ENCODE peak calls at places on chromosomes 2 and 18, in six cellular contexts. S, P, D, F, X and H are unnamed samples. For H3K4me1, the result is how much of the 10 kb centered on the place peaks cover.

GRCh38 chr2:29423267-29423666 is 308.1 kb downstream of the CLIP4 start:
- DNase-seq in S (no peak), P (no peak), D (no peak), F (no peak), X (no peak), H (peak)

GRCh38 chr18:44149706-44150105 is 531.0 kb upstream of the SETBP1 start:
- DNase-seq in S (no peak), P (no peak), D (no peak), F (peak), X (peak), H (no peak)

GRCh38 chr18:79336556-79337142 is 59.1 kb upstream of the NFATC1 start:
- DNase-seq in S (no peak), P (no peak), D (no peak), F (no peak), X (no peak), H (no peak)

GRCh38 chr2:111662039-111662740 is 221.8 kb downstream of the ANAPC1 start:
- DNase-seq in S (no peak), P (no peak), D (no peak), F (peak), X (peak), H (no peak)

GRCh38 chr18:55415258-55415871 is 172.6 kb downstream of the TCF4 start:
- DNase-seq in S (peak), P (peak), D (peak), F (peak), X (peak), H (peak)

GRCh38 chr2:9715238-9715637 is 84.4 kb upstream of the YWHAQ start:
- DNase-seq in S (no peak), P (no peak), D (no peak), F (no peak), X (no peak), H (no peak)

GRCh38 chr2:43685350-43685749 is 9.1 kb upstream of the C1GALT1C1L start:
- DNase-seq in S (no peak), P (no peak), D (no peak), F (no peak), X (peak), H (no peak)

GRCh38 chr18:7778181-7778580 is 211.1 kb downstream of the PTPRM start:
- DNase-seq in S (no peak), P (no peak), D (no peak), F (peak), X (no peak), H (no peak)

GRCh38 chr18:49920731-49921130 is 107.4 kb upstream of the ACAA2 start:
- DNase-seq in S (no peak), P (peak), D (no peak), F (no peak), X (no peak), H (peak)

GRCh38 chr18:55096261-55097026 is 137.2 kb upstream of the CCDC68 start:
- DNase-seq in S (peak), P (peak), D (peak), F (peak), X (peak), H (peak)

GRCh38 chr2:72003796-72004195 is 143.9 kb downstream of the CYP26B1 start:
- DNase-seq in S (no peak), P (no peak), D (no peak), F (no peak), X (no peak), H (no peak)

GRCh38 chr2:74880054-74880728 is 46.3 kb downstream of the HK2 start:
- DNase-seq in S (no peak), P (no peak), D (no peak), F (no peak), X (no peak), H (no peak)

GRCh38 chr2:96409543-96410184 is 74.1 kb downstream of the NCAPH start:
- DNase-seq in S (no peak), P (no peak), D (no peak), F (no peak), X (no peak), H (peak)

GRCh38 chr18:72336786-72337185 is 207.4 kb downstream of the CBLN2 start:
- DNase-seq in S (no peak), P (no peak), D (no peak), F (no peak), X (no peak), H (no peak)

GRCh38 chr2:44169155-44169898 is 652 bp downstream of the PPM1B start:
- DNase-seq in S (peak), P (peak), D (no peak), F (peak), X (peak), H (no peak)

GRCh38 chr18:51666717-51667320 is 469.3 kb upstream of the MEX3C start:
- DNase-seq in S (no peak), P (no peak), D (no peak), F (no peak), X (peak), H (peak)

GRCh38 chr2:131488306-131489205 is 3.6 kb downstream of the MZT2A start:
- DNase-seq in S (no peak), P (no peak), D (no peak), F (no peak), X (no peak), H (no peak)

GRCh38 chr2:233422050-233422639 is 67.9 kb downstream of the DGKD start:
- DNase-seq in S (peak), P (no peak), D (no peak), F (no peak), X (no peak), H (no peak)

GRCh38 chr18:328928-329327 is 61.1 kb upstream of the THOC1 start:
- DNase-seq in S (no peak), P (no peak), D (no peak), F (no peak), X (no peak), H (no peak)

GRCh38 chr2:203830294-203831055 is 37.1 kb upstream of the CTLA4 start:
- DNase-seq in S (no peak), P (no peak), D (no peak), F (no peak), X (no peak), H (no peak)

GRCh38 chr2:2787301-2787907 is 456.3 kb upstream of the MYT1L start:
- DNase-seq in S (no peak), P (no peak), D (no peak), F (no peak), X (no peak), H (peak)

GRCh38 chr2:45134726-45135125 is 125.5 kb upstream of the SIX2 start:
- DNase-seq in S (no peak), P (no peak), D (no peak), F (peak), X (peak), H (no peak)

GRCh38 chr2:54084600-54084999 is 30.8 kb upstream of the ACYP2 start:
- DNase-seq in S (no peak), P (no peak), D (no peak), F (peak), X (peak), H (no peak)

GRCh38 chr2:40138327-40138726 is 313.6 kb downstream of the SLC8A1 start:
- DNase-seq in S (no peak), P (no peak), D (no peak), F (no peak), X (no peak), H (no peak)

GRCh38 chr2:218010838-218011616 is 8.2 kb upstream of the TNS1 start:
- DNase-seq in S (no peak), P (no peak), D (no peak), F (no peak), X (no peak), H (no peak)

GRCh38 chr2:9065901-9066300 is 62.4 kb upstream of the MBOAT2 start:
- DNase-seq in S (no peak), P (no peak), D (no peak), F (no peak), X (no peak), H (no peak)

GRCh38 chr2:33552758-33553461 is 46.2 kb downstream of the FAM98A start:
- DNase-seq in S (no peak), P (no peak), D (no peak), F (peak), X (peak), H (no peak)

GRCh38 chr2:39947294-39948015 is 168.4 kb upstream of the THUMPD2 start:
- DNase-seq in S (no peak), P (no peak), D (no peak), F (no peak), X (no peak), H (no peak)

GRCh38 chr2:199410130-199410529 is 47.6 kb downstream of the SATB2 start:
- DNase-seq in S (no peak), P (no peak), D (no peak), F (peak), X (peak), H (no peak)

GRCh38 chr2:224875870-224876269 is 159.7 kb upstream of the CCDC195 start:
- DNase-seq in S (no peak), P (no peak), D (no peak), F (no peak), X (no peak), H (no peak)

GRCh38 chr2:168798076-168798887 is 4.2 kb upstream of the NOSTRIN start:
- DNase-seq in S (peak), P (no peak), D (no peak), F (no peak), X (no peak), H (peak)

GRCh38 chr2:122329266-122329665 is 573.8 kb downstream of the TSN start:
- DNase-seq in S (no peak), P (no peak), D (no peak), F (no peak), X (peak), H (no peak)

GRCh38 chr2:47232738-47233415 is 77.8 kb upstream of the STPG4 start:
- DNase-seq in S (no peak), P (no peak), D (no peak), F (peak), X (no peak), H (no peak)

GRCh38 chr2:46574457-46575354 is 95.3 kb downstream of the TMEM247 start:
- DNase-seq in S (no peak), P (no peak), D (no peak), F (no peak), X (peak), H (no peak)

GRCh38 chr2:194383404-194383803 is 1273.6 kb upstream of the SLC39A10 start:
- DNase-seq in S (no peak), P (peak), D (peak), F (no peak), X (no peak), H (peak)

GRCh38 chr18:27619906-27620305 is 434.8 kb upstream of the CHST9 start:
- DNase-seq in S (no peak), P (no peak), D (no peak), F (no peak), X (no peak), H (no peak)

GRCh38 chr2:61090386-61090921 is 24.8 kb downstream of the SANBR start:
- DNase-seq in S (no peak), P (no peak), D (no peak), F (peak), X (peak), H (no peak)

GRCh38 chr2:20604401-20604911 is 46.4 kb downstream of the HS1BP3 start:
- DNase-seq in S (no peak), P (no peak), D (no peak), F (no peak), X (no peak), H (no peak)
- H3K9ac ChIP-seq in S (no peak), P (no peak), D (no peak), F (no peak), X (no peak), H (no peak)

DNA sequence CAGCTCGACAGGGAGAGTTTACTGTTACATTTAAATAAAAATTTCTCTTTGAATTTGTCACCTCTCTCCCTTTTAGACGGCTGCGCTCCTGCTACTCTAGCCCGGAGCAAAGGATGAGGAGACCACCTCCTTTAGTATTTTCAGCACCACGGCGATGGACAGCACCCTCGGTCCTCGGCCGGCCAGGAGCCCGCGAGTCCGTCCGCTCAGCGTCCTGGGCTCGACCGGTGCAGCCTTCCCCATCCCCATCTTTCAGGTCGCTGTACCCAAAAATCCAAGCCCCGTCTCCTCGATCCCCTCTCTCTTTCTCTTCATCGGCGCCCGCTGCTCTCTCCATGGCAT is 831 bp downstream of the CELF4 start:
- DNase-seq in S (peak), P (peak), D (no peak), F (peak), X (peak), H (peak)
- H3K4me3 ChIP-seq in S (no peak), P (no peak), D (no peak), F (no peak), X (peak), H (peak)

GRCh38 chr2:231204146-231204545 is 5.7 kb downstream of the ARMC9 start:
- DNase-seq in S (no peak), P (no peak), D (no peak), F (no peak), X (no peak), H (no peak)
- H3K4me1 ChIP-seq in S (under half), P (under half), D (under half), F (under half), X (under half), H (under half)

GRCh38 chr2:26187537-26188104 is 14.7 kb downstream of the GAREM2 start:
- DNase-seq in S (no peak), P (no peak), D (no peak), F (no peak), X (no peak), H (no peak)
- H3K9ac ChIP-seq in S (no peak), P (no peak), D (no peak), F (no peak), X (no peak), H (no peak)

GRCh38 chr2:219219113-219219696 is 447 bp upstream of the ABCB6 start:
- DNase-seq in S (no peak), P (no peak), D (no peak), F (no peak), X (no peak), H (peak)
- H3K4me3 ChIP-seq in S (peak), P (peak), D (peak), F (no peak), X (peak), H (peak)

GRCh38 chr18:9757851-9758587 is 49.9 kb downstream of the RAB31 start:
- DNase-seq in S (no peak), P (no peak), D (no peak), F (peak), X (peak), H (no peak)

GRCh38 chr18:9756566-9757470 is 48.7 kb downstream of the RAB31 start:
- DNase-seq in S (no peak), P (no peak), D (no peak), F (no peak), X (no peak), H (no peak)

GRCh38 chr18:9753863-9754262 is 45.8 kb downstream of the RAB31 start:
- DNase-seq in S (no peak), P (no peak), D (no peak), F (no peak), X (peak), H (no peak)

GRCh38 chr18:9755603-9756002 is 47.5 kb downstream of the RAB31 start:
- DNase-seq in S (no peak), P (no peak), D (no peak), F (no peak), X (no peak), H (no peak)

DNA sequence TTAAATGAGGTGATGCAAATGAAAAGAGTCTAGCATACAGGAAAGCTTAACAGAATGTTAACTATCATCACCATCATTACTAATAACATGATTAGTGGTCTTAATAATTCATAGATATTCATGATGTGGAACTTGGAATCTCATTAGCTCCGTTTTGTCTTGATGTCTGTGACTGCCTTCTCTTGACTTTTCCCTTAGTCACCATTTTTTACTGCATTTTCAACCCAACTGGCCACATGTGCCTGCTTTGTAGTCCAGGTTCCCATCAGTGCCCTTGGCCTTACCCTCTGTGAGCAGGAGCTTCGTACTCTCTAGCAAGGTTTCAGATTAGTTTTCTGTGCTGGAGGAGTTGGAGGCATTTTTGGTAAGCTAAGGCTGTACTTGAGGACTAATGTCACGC is 47.0 kb downstream of the RAB31 start:
- DNase-seq in S (no peak), P (no peak), D (no peak), F (no peak), X (no peak), H (no peak)
- H3K4me1 ChIP-seq in S (under half), P (under half), D (under half), F (under half), X (under half), H (under half)